ENCODE peak calls at places on chromosomes 11 and 22, in ten cellular contexts. One of them, this sample, is unnamed.

GRCh38 chr22:36569999-36570398 is 41.0 kb upstream of the EIF3D start:
- DNase-seq in activated T-cell treated with anti-CD3 and anti-CD28 coated beads for 24 hours: no peak
- DNase-seq in ELF-1: peak; percentile 86
- DNase-seq in NCI-H2171 treated with DMSO at 0.1 percent for 48 hours: no peak
- DNase-seq in H54: peak; percentile 14
- DNase-seq in GM06990: no peak
- DNase-seq in fibroblast of the aortic adventitia: peak; percentile 11
- DNase-seq in MM.1S: no peak
- DNase-seq in activated T-helper 9 cell treated with anti-CD3 and anti-CD28 coated beads, Interleukin-2, amount 50 U/mL, for 16 hours: no peak
- DNase-seq in pulmonary artery endothelial cell: no peak
- DNase-seq in this sample: no peak

GRCh38 chr11:24513837-24514594 is 17.2 kb downstream of the LUZP2 start:
- DNase-seq in activated T-cell treated with anti-CD3 and anti-CD28 coated beads for 24 hours: no peak
- DNase-seq in ELF-1: no peak
- DNase-seq in NCI-H2171 treated with DMSO at 0.1 percent for 48 hours: no peak
- DNase-seq in H54: no peak
- DNase-seq in GM06990: no peak
- DNase-seq in fibroblast of the aortic adventitia: no peak
- DNase-seq in MM.1S: no peak
- DNase-seq in activated T-helper 9 cell treated with anti-CD3 and anti-CD28 coated beads, Interleukin-2, amount 50 U/mL, for 16 hours: no peak
- DNase-seq in pulmonary artery endothelial cell: no peak
- DNase-seq in this sample: no peak

GRCh38 chr22:48652796-48653195 is 1174.9 kb downstream of the BRD1 start:
- DNase-seq in activated T-cell treated with anti-CD3 and anti-CD28 coated beads for 24 hours: no peak
- DNase-seq in ELF-1: no peak
- DNase-seq in NCI-H2171 treated with DMSO at 0.1 percent for 48 hours: no peak
- DNase-seq in H54: no peak
- DNase-seq in GM06990: no peak
- DNase-seq in fibroblast of the aortic adventitia: no peak
- DNase-seq in MM.1S: no peak
- DNase-seq in activated T-helper 9 cell treated with anti-CD3 and anti-CD28 coated beads, Interleukin-2, amount 50 U/mL, for 16 hours: no peak
- DNase-seq in pulmonary artery endothelial cell: no peak
- DNase-seq in this sample: no peak

GRCh38 chr11:57458410-57459111 is 1.8 kb upstream of the RTN4RL2 start:
- DNase-seq in activated T-cell treated with anti-CD3 and anti-CD28 coated beads for 24 hours: no peak
- DNase-seq in ELF-1: peak; percentile 58
- DNase-seq in NCI-H2171 treated with DMSO at 0.1 percent for 48 hours: peak; percentile 95
- DNase-seq in H54: no peak
- DNase-seq in GM06990: peak; percentile 46
- DNase-seq in fibroblast of the aortic adventitia: peak; percentile 31
- DNase-seq in MM.1S: no peak
- DNase-seq in activated T-helper 9 cell treated with anti-CD3 and anti-CD28 coated beads, Interleukin-2, amount 50 U/mL, for 16 hours: peak; percentile 51
- DNase-seq in pulmonary artery endothelial cell: no peak
- DNase-seq in this sample: no peak

GRCh38 chr11:5624489-5625278 is at the start of gene TRIM34:
- DNase-seq in activated T-cell treated with anti-CD3 and anti-CD28 coated beads for 24 hours: peak; percentile 47
- DNase-seq in ELF-1: peak; percentile 30
- DNase-seq in NCI-H2171 treated with DMSO at 0.1 percent for 48 hours: no peak
- DNase-seq in H54: peak; percentile 85
- DNase-seq in GM06990: peak; percentile 63
- DNase-seq in fibroblast of the aortic adventitia: peak; percentile 74
- DNase-seq in MM.1S: peak; percentile 90
- DNase-seq in activated T-helper 9 cell treated with anti-CD3 and anti-CD28 coated beads, Interleukin-2, amount 50 U/mL, for 16 hours: peak; percentile 20
- DNase-seq in pulmonary artery endothelial cell: peak; percentile 57
- DNase-seq in this sample: peak; percentile 49

GRCh38 chr11:128555606-128556005 is 31.8 kb downstream of the ETS1 start:
- DNase-seq in activated T-cell treated with anti-CD3 and anti-CD28 coated beads for 24 hours: no peak
- DNase-seq in ELF-1: no peak
- DNase-seq in NCI-H2171 treated with DMSO at 0.1 percent for 48 hours: no peak
- DNase-seq in H54: no peak
- DNase-seq in GM06990: no peak
- DNase-seq in fibroblast of the aortic adventitia: no peak
- DNase-seq in MM.1S: no peak
- DNase-seq in activated T-helper 9 cell treated with anti-CD3 and anti-CD28 coated beads, Interleukin-2, amount 50 U/mL, for 16 hours: no peak
- DNase-seq in pulmonary artery endothelial cell: no peak
- DNase-seq in this sample: no peak

GRCh38 chr22:20906387-20906767 is 10.8 kb upstream of the CRKL start:
- DNase-seq in activated T-cell treated with anti-CD3 and anti-CD28 coated beads for 24 hours: no peak
- DNase-seq in ELF-1: no peak
- DNase-seq in NCI-H2171 treated with DMSO at 0.1 percent for 48 hours: no peak
- DNase-seq in H54: no peak
- DNase-seq in GM06990: no peak
- DNase-seq in fibroblast of the aortic adventitia: no peak
- DNase-seq in MM.1S: no peak
- DNase-seq in activated T-helper 9 cell treated with anti-CD3 and anti-CD28 coated beads, Interleukin-2, amount 50 U/mL, for 16 hours: no peak
- DNase-seq in pulmonary artery endothelial cell: no peak
- DNase-seq in this sample: no peak

GRCh38 chr11:3231851-3232744 is at the start of gene MRGPRE:
- DNase-seq in activated T-cell treated with anti-CD3 and anti-CD28 coated beads for 24 hours: no peak
- DNase-seq in ELF-1: no peak
- DNase-seq in NCI-H2171 treated with DMSO at 0.1 percent for 48 hours: peak; percentile 75
- DNase-seq in H54: no peak
- DNase-seq in GM06990: no peak
- DNase-seq in fibroblast of the aortic adventitia: peak; percentile 18
- DNase-seq in MM.1S: peak; percentile 21
- DNase-seq in activated T-helper 9 cell treated with anti-CD3 and anti-CD28 coated beads, Interleukin-2, amount 50 U/mL, for 16 hours: no peak
- DNase-seq in pulmonary artery endothelial cell: no peak
- DNase-seq in this sample: no peak

GRCh38 chr11:95229199-95230053 is 1.6 kb downstream of the SESN3 start:
- DNase-seq in activated T-cell treated with anti-CD3 and anti-CD28 coated beads for 24 hours: no peak
- DNase-seq in ELF-1: no peak
- DNase-seq in NCI-H2171 treated with DMSO at 0.1 percent for 48 hours: peak; percentile 90
- DNase-seq in H54: no peak
- DNase-seq in GM06990: no peak
- DNase-seq in fibroblast of the aortic adventitia: peak; percentile 53
- DNase-seq in MM.1S: peak; percentile 21
- DNase-seq in activated T-helper 9 cell treated with anti-CD3 and anti-CD28 coated beads, Interleukin-2, amount 50 U/mL, for 16 hours: no peak
- DNase-seq in pulmonary artery endothelial cell: no peak
- DNase-seq in this sample: no peak

GRCh38 chr11:107331728-107332127 is 125.9 kb downstream of the CWF19L2 start:
- DNase-seq in activated T-cell treated with anti-CD3 and anti-CD28 coated beads for 24 hours: no peak
- DNase-seq in ELF-1: no peak
- DNase-seq in NCI-H2171 treated with DMSO at 0.1 percent for 48 hours: no peak
- DNase-seq in H54: no peak
- DNase-seq in GM06990: no peak
- DNase-seq in fibroblast of the aortic adventitia: no peak
- DNase-seq in MM.1S: no peak
- DNase-seq in activated T-helper 9 cell treated with anti-CD3 and anti-CD28 coated beads, Interleukin-2, amount 50 U/mL, for 16 hours: no peak
- DNase-seq in pulmonary artery endothelial cell: no peak
- DNase-seq in this sample: no peak

GRCh38 chr11:35546317-35546716 is 20.9 kb upstream of the PAMR1 start:
- DNase-seq in activated T-cell treated with anti-CD3 and anti-CD28 coated beads for 24 hours: no peak
- DNase-seq in ELF-1: no peak
- DNase-seq in NCI-H2171 treated with DMSO at 0.1 percent for 48 hours: no peak
- DNase-seq in H54: no peak
- DNase-seq in GM06990: no peak
- DNase-seq in fibroblast of the aortic adventitia: no peak
- DNase-seq in MM.1S: no peak
- DNase-seq in activated T-helper 9 cell treated with anti-CD3 and anti-CD28 coated beads, Interleukin-2, amount 50 U/mL, for 16 hours: no peak
- DNase-seq in pulmonary artery endothelial cell: no peak
- DNase-seq in this sample: no peak

GRCh38 chr11:65491614-65492386 is 7.0 kb upstream of the MALAT1 start:
- DNase-seq in activated T-cell treated with anti-CD3 and anti-CD28 coated beads for 24 hours: no peak
- DNase-seq in ELF-1: peak; percentile 79
- DNase-seq in NCI-H2171 treated with DMSO at 0.1 percent for 48 hours: peak; percentile 81
- DNase-seq in H54: no peak
- DNase-seq in GM06990: peak; percentile 58
- DNase-seq in fibroblast of the aortic adventitia: peak; percentile 99
- DNase-seq in MM.1S: no peak
- DNase-seq in activated T-helper 9 cell treated with anti-CD3 and anti-CD28 coated beads, Interleukin-2, amount 50 U/mL, for 16 hours: no peak
- DNase-seq in pulmonary artery endothelial cell: no peak
- DNase-seq in this sample: peak; percentile 61

This sample was measured in putamen.